ENCODE peak calls at places on chromosome 21, in seven cellular contexts. One of them, this sample, is unnamed.

GRCh38 chr21:34724857-34725195 is 56.0 kb downstream of the CLIC6 start:
- DNase-seq in left ventricle myocardium inferior: no peak
- DNase-seq in CD4-positive, CD25-positive, alpha-beta regulatory T cell: no peak
- DNase-seq in psoas muscle: no peak
- DNase-seq in thoracic aorta: no peak
- DNase-seq in aorta: no peak
- DNase-seq in tibial artery: no peak
- DNase-seq in this sample: no peak

GRCh38 chr21:35563885-35564451 is 496.4 kb downstream of the SETD4 start:
- DNase-seq in aorta: peak; percentile 85
- DNase-seq in left ventricle myocardium inferior: peak; percentile 66
- DNase-seq in CD4-positive, CD25-positive, alpha-beta regulatory T cell: no peak
- DNase-seq in tibial artery: peak; percentile 69
- DNase-seq in thoracic aorta: peak; percentile 13
- DNase-seq in psoas muscle: peak; percentile 76
- DNase-seq in this sample: peak; percentile 83

GRCh38 chr21:21247441-21247840 is 249.2 kb downstream of the NCAM2 start:
- DNase-seq in left ventricle myocardium inferior: no peak
- DNase-seq in thoracic aorta: no peak
- DNase-seq in CD4-positive, CD25-positive, alpha-beta regulatory T cell: no peak
- DNase-seq in aorta: no peak
- DNase-seq in tibial artery: no peak
- DNase-seq in psoas muscle: no peak
- DNase-seq in this sample: no peak

GRCh38 chr21:34844033-34844923 is 175.5 kb downstream of the CLIC6 start:
- DNase-seq in aorta: no peak
- DNase-seq in psoas muscle: peak; percentile 85
- DNase-seq in thoracic aorta: no peak
- DNase-seq in CD4-positive, CD25-positive, alpha-beta regulatory T cell: no peak
- DNase-seq in left ventricle myocardium inferior: peak; percentile 48
- DNase-seq in tibial artery: peak; percentile 88
- DNase-seq in this sample: peak; percentile 34

GRCh38 chr21:21232320-21232719 is 234.1 kb downstream of the NCAM2 start:
- DNase-seq in CD4-positive, CD25-positive, alpha-beta regulatory T cell: no peak
- DNase-seq in psoas muscle: no peak
- DNase-seq in thoracic aorta: no peak
- DNase-seq in aorta: no peak
- DNase-seq in tibial artery: no peak
- DNase-seq in left ventricle myocardium inferior: no peak
- DNase-seq in this sample: no peak

GRCh38 chr21:34580181-34580700 is 34.7 kb downstream of the RCAN1 start:
- DNase-seq in left ventricle myocardium inferior: peak; percentile 80
- DNase-seq in psoas muscle: no peak
- DNase-seq in aorta: peak; percentile 90
- DNase-seq in thoracic aorta: no peak
- DNase-seq in CD4-positive, CD25-positive, alpha-beta regulatory T cell: no peak
- DNase-seq in tibial artery: no peak
- DNase-seq in this sample: peak; percentile 71

GRCh38 chr21:31371715-31372114 is 27.7 kb upstream of the TIAM1 start:
- DNase-seq in tibial artery: no peak
- DNase-seq in aorta: no peak
- DNase-seq in CD4-positive, CD25-positive, alpha-beta regulatory T cell: no peak
- DNase-seq in psoas muscle: no peak
- DNase-seq in thoracic aorta: no peak
- DNase-seq in left ventricle myocardium inferior: no peak
- DNase-seq in this sample: no peak

GRCh38 chr21:31538821-31539220 is 120.7 kb upstream of the SOD1 start:
- DNase-seq in left ventricle myocardium inferior: no peak
- DNase-seq in psoas muscle: no peak
- DNase-seq in aorta: peak; percentile 23
- DNase-seq in CD4-positive, CD25-positive, alpha-beta regulatory T cell: no peak
- DNase-seq in tibial artery: no peak
- DNase-seq in thoracic aorta: no peak
- DNase-seq in this sample: no peak

GRCh38 chr21:38965910-38966504 is 160.3 kb downstream of the ETS2 start:
- DNase-seq in CD4-positive, CD25-positive, alpha-beta regulatory T cell: no peak
- DNase-seq in aorta: no peak
- DNase-seq in tibial artery: no peak
- DNase-seq in psoas muscle: peak; percentile 77
- DNase-seq in left ventricle myocardium inferior: no peak
- DNase-seq in thoracic aorta: no peak
- DNase-seq in this sample: no peak

GRCh38 chr21:39461419-39461818 is 9.6 kb downstream of the SH3BGR start:
- DNase-seq in psoas muscle: no peak
- DNase-seq in thoracic aorta: no peak
- DNase-seq in CD4-positive, CD25-positive, alpha-beta regulatory T cell: peak; percentile 20
- DNase-seq in aorta: no peak
- DNase-seq in left ventricle myocardium inferior: no peak
- DNase-seq in tibial artery: no peak
- DNase-seq in this sample: no peak

GRCh38 chr21:32122082-32122481 is 156.8 kb downstream of the MIS18A start:
- DNase-seq in tibial artery: no peak
- DNase-seq in aorta: no peak
- DNase-seq in psoas muscle: no peak
- DNase-seq in thoracic aorta: no peak
- DNase-seq in left ventricle myocardium inferior: no peak
- DNase-seq in CD4-positive, CD25-positive, alpha-beta regulatory T cell: no peak
- DNase-seq in this sample: no peak

GRCh38 chr21:38921511-38922215 is 115.9 kb downstream of the ETS2 start:
- DNase-seq in psoas muscle: no peak
- DNase-seq in left ventricle myocardium inferior: no peak
- DNase-seq in tibial artery: no peak
- DNase-seq in aorta: no peak
- DNase-seq in CD4-positive, CD25-positive, alpha-beta regulatory T cell: no peak
- DNase-seq in thoracic aorta: no peak
- DNase-seq in this sample: no peak

GRCh38 chr21:30829659-30830058 is at the start of gene KRTAP7-1:
- DNase-seq in CD4-positive, CD25-positive, alpha-beta regulatory T cell: no peak
- DNase-seq in left ventricle myocardium inferior: no peak
- DNase-seq in aorta: no peak
- DNase-seq in thoracic aorta: no peak
- DNase-seq in tibial artery: no peak
- DNase-seq in psoas muscle: no peak
- DNase-seq in this sample: no peak

GRCh38 chr21:25872271-25872670 is 137.5 kb downstream of the GABPA start:
- DNase-seq in left ventricle myocardium inferior: no peak
- DNase-seq in tibial artery: no peak
- DNase-seq in thoracic aorta: no peak
- DNase-seq in aorta: no peak
- DNase-seq in CD4-positive, CD25-positive, alpha-beta regulatory T cell: no peak
- DNase-seq in psoas muscle: no peak
- DNase-seq in this sample: no peak

GRCh38 chr21:16535100-16535418 is 805.3 kb downstream of the USP25 start:
- DNase-seq in CD4-positive, CD25-positive, alpha-beta regulatory T cell: no peak
- DNase-seq in left ventricle myocardium inferior: peak; percentile 79
- DNase-seq in aorta: peak; percentile 84
- DNase-seq in tibial artery: peak; percentile 84
- DNase-seq in psoas muscle: peak; percentile 92
- DNase-seq in thoracic aorta: no peak
- DNase-seq in this sample: peak; percentile 68

GRCh38 chr21:30942192-30942591 is 60.8 kb upstream of the KRTAP11-1 start:
- DNase-seq in psoas muscle: no peak
- DNase-seq in left ventricle myocardium inferior: no peak
- DNase-seq in tibial artery: no peak
- DNase-seq in thoracic aorta: no peak
- DNase-seq in aorta: no peak
- DNase-seq in CD4-positive, CD25-positive, alpha-beta regulatory T cell: no peak
- DNase-seq in this sample: no peak

GRCh38 chr21:40685121-40685630 is 161.8 kb downstream of the DSCAM start:
- DNase-seq in tibial artery: no peak
- DNase-seq in left ventricle myocardium inferior: peak; percentile 27
- DNase-seq in thoracic aorta: no peak
- DNase-seq in psoas muscle: no peak
- DNase-seq in aorta: no peak
- DNase-seq in CD4-positive, CD25-positive, alpha-beta regulatory T cell: no peak
- DNase-seq in this sample: no peak

GRCh38 chr21:34994646-34995631 is 54.2 kb downstream of the RUNX1 start:
- DNase-seq in thoracic aorta: no peak
- DNase-seq in psoas muscle: no peak
- DNase-seq in left ventricle myocardium inferior: no peak
- DNase-seq in aorta: peak; percentile 77
- DNase-seq in CD4-positive, CD25-positive, alpha-beta regulatory T cell: no peak
- DNase-seq in tibial artery: peak; percentile 71
- DNase-seq in this sample: no peak

GRCh38 chr21:41170442-41170841 is 2.5 kb downstream of the BACE2 start:
- DNase-seq in CD4-positive, CD25-positive, alpha-beta regulatory T cell: peak; percentile 20
- DNase-seq in tibial artery: no peak
- DNase-seq in left ventricle myocardium inferior: peak; percentile 29
- DNase-seq in thoracic aorta: no peak
- DNase-seq in aorta: peak; percentile 82
- DNase-seq in psoas muscle: no peak
- DNase-seq in this sample: peak; percentile 32

GRCh38 chr21:43301424-43302355 is 125.2 kb downstream of the SIK1 start:
- DNase-seq in tibial artery: no peak
- DNase-seq in left ventricle myocardium inferior: no peak
- DNase-seq in aorta: no peak
- DNase-seq in CD4-positive, CD25-positive, alpha-beta regulatory T cell: no peak
- DNase-seq in thoracic aorta: no peak
- DNase-seq in psoas muscle: peak; percentile 46
- DNase-seq in this sample: no peak

GRCh38 chr21:35943752-35944151 is 116.6 kb downstream of the SETD4 start:
- DNase-seq in aorta: no peak
- DNase-seq in CD4-positive, CD25-positive, alpha-beta regulatory T cell: no peak
- DNase-seq in thoracic aorta: no peak
- DNase-seq in psoas muscle: no peak
- DNase-seq in left ventricle myocardium inferior: no peak
- DNase-seq in tibial artery: no peak
- DNase-seq in this sample: no peak

GRCh38 chr21:14864211-14865021 is 200.4 kb downstream of the NRIP1 start:
- DNase-seq in tibial artery: no peak
- DNase-seq in CD4-positive, CD25-positive, alpha-beta regulatory T cell: peak; percentile 44
- DNase-seq in left ventricle myocardium inferior: peak; percentile 64
- DNase-seq in thoracic aorta: no peak
- DNase-seq in aorta: peak; percentile 79
- DNase-seq in psoas muscle: peak; percentile 77
- DNase-seq in this sample: peak; percentile 68

GRCh38 chr21:34707876-34708325 is 39.1 kb downstream of the CLIC6 start:
- DNase-seq in CD4-positive, CD25-positive, alpha-beta regulatory T cell: peak; percentile 50
- DNase-seq in aorta: no peak
- DNase-seq in thoracic aorta: no peak
- DNase-seq in psoas muscle: no peak
- DNase-seq in tibial artery: peak; percentile 27
- DNase-seq in left ventricle myocardium inferior: no peak
- DNase-seq in this sample: no peak

DNA sequence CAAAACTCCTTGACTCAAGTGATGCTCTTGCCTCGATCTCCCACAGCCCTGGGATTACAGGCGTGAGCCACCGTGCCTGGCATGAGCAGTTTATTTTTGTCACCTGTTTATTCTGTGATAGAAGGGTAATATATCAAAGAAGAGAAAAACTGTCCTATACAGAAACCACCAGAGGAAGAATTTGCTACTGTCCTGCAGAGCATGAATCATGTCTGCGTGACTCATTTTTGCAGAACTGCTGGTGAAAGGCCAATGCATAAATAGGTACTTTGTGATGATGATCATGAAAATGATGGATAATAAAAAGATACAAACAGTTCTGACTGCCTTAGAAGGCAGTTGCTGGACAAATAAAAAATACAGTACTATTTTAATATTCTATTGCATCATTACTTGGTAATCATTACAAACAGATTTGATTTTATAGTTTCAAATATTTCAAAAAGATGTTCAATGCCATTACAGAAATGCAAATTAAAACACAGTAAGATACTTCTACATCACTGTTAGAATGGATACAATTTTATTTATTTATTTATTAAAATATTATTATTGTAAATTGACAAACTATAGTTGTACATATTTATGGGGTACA is 26.5 kb downstream of the RIPPLY3 start:
- DNase-seq in psoas muscle: no peak
- DNase-seq in aorta: no peak
- DNase-seq in left ventricle myocardium inferior: no peak
- DNase-seq in CD4-positive, CD25-positive, alpha-beta regulatory T cell: no peak
- DNase-seq in tibial artery: no peak
- DNase-seq in thoracic aorta: no peak
- DNase-seq in this sample: no peak
- H3K4me3 ChIP-seq in psoas muscle: no peak overlapping the region
- H3K4me3 ChIP-seq in aorta: no peak overlapping the region
- H3K4me3 ChIP-seq in left ventricle myocardium inferior: no peak overlapping the region
- H3K4me3 ChIP-seq in CD4-positive, CD25-positive, alpha-beta regulatory T cell: no peak overlapping the region
- H3K4me3 ChIP-seq in tibial artery: no peak overlapping the region
- H3K4me3 ChIP-seq in thoracic aorta: no peak overlapping the region
- H3K4me3 ChIP-seq in this sample: no peak overlapping the region

GRCh38 chr21:42239973-42240372 is 21.0 kb downstream of the ABCG1 start:
- DNase-seq in left ventricle myocardium inferior: peak; percentile 2
- DNase-seq in psoas muscle: peak; percentile 32
- DNase-seq in tibial artery: no peak
- DNase-seq in thoracic aorta: no peak
- DNase-seq in CD4-positive, CD25-positive, alpha-beta regulatory T cell: no peak
- DNase-seq in aorta: no peak
- DNase-seq in this sample: no peak
- H3K4me1 ChIP-seq in left ventricle myocardium inferior: peaks cover 55% of the 10 kb centered on the region
- H3K4me1 ChIP-seq in psoas muscle: peaks cover 28% of the 10 kb centered on the region
- H3K4me1 ChIP-seq in tibial artery: peaks cover 14% of the 10 kb centered on the region
- H3K4me1 ChIP-seq in thoracic aorta: peaks cover 4% of the 10 kb centered on the region
- H3K4me1 ChIP-seq in CD4-positive, CD25-positive, alpha-beta regulatory T cell: peaks cover 49% of the 10 kb centered on the region
- H3K4me1 ChIP-seq in aorta: no peaks in the 10 kb centered on the region
- H3K4me1 ChIP-seq in this sample: peaks cover 15% of the 10 kb centered on the region

DNA sequence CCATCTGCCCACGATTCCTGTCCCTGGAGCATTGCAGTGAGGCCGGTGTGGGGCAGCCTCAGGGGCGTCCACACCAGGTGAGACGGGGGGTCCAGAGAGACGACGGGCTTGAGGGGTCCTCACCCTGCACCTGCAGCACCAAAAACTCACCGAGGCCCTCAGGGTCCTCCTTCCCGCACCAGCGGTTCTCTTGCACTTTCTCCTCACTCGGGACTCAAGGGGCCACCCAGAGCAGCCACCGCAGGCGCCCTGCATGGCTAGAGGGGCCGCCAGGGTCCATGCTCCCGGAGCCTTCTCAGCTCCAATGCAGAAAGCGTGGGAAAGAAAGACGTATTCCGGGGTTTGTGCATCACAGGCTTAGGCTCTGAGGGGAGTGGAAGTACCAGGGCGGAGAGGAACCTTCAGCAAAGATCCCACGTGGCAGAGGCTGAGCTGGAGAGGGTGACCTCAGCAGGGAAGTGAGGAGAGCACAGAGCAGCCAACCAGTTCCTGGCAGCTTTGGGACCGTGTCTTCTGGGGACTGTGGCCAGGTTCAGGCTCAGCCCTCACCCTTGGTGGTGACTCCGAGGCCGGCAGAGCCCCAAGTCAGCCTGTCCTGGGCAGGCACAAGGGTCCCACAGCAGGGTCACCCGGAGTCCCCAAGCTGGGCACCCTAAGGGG is 19.5 kb upstream of the COL6A2 start:
- DNase-seq in tibial artery: peak; percentile 83
- DNase-seq in CD4-positive, CD25-positive, alpha-beta regulatory T cell: no peak
- DNase-seq in left ventricle myocardium inferior: no peak
- DNase-seq in aorta: peak; percentile 84
- DNase-seq in psoas muscle: peak; percentile 72
- DNase-seq in thoracic aorta: no peak
- DNase-seq in this sample: peak; percentile 30
- H3K4me3 ChIP-seq in tibial artery: no peak overlapping the region
- H3K4me3 ChIP-seq in CD4-positive, CD25-positive, alpha-beta regulatory T cell: no peak overlapping the region
- H3K4me3 ChIP-seq in left ventricle myocardium inferior: no peak overlapping the region
- H3K4me3 ChIP-seq in aorta: no peak overlapping the region
- H3K4me3 ChIP-seq in psoas muscle: no peak overlapping the region
- H3K4me3 ChIP-seq in thoracic aorta: no peak overlapping the region
- H3K4me3 ChIP-seq in this sample: no peak overlapping the region

DNA sequence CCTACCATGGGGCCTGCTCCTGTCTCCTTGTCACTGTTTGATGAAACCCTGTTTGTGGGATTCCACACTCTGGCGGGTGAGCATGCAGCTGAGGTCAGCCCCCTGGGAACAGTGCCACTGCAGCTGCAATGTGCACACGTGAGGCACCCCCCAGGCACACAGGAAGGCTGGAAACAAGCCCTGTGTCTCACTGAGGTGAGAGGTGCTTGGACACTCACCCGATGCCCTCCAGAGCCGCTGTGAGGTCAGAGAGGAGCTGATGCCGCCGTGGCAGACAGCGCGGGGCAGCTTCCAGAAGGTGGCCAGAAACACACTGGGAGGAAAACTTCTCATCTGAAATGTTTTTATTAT is 49.7 kb downstream of the SLX9 start:
- DNase-seq in psoas muscle: peak; percentile 59
- DNase-seq in CD4-positive, CD25-positive, alpha-beta regulatory T cell: no peak
- DNase-seq in thoracic aorta: no peak
- DNase-seq in tibial artery: peak; percentile 66
- DNase-seq in left ventricle myocardium inferior: no peak
- DNase-seq in aorta: peak; percentile 77
- DNase-seq in this sample: no peak
- H3K4me1 ChIP-seq in psoas muscle: no peaks in the 10 kb centered on the region
- H3K4me1 ChIP-seq in CD4-positive, CD25-positive, alpha-beta regulatory T cell: no peaks in the 10 kb centered on the region
- H3K4me1 ChIP-seq in thoracic aorta: no peaks in the 10 kb centered on the region
- H3K4me1 ChIP-seq in tibial artery: peaks cover 51% of the 10 kb centered on the region
- H3K4me1 ChIP-seq in left ventricle myocardium inferior: peaks cover 41% of the 10 kb centered on the region
- H3K4me1 ChIP-seq in aorta: no peaks in the 10 kb centered on the region
- H3K4me1 ChIP-seq in this sample: peaks cover 31% of the 10 kb centered on the region

This sample was measured in heart right ventricle.